ENCODE peak calls at places on chromosomes 6 and 20, in ten cellular contexts. F is tibial nerve, J is upper lobe of left lung, M is ovary, Z is A549, I is sigmoid colon, B is stomach, E is H1, O is suprapubic skin, G is esophagus muscularis mucosa. T is an unnamed sample.

GRCh38 chr6:138346302-138347195 is 31.2 kb upstream of the SMIM28 start:
- DNase-seq in O (no peak), G (no peak), F (no peak), E (no peak), Z (no peak), I (no peak), M (no peak), J (no peak), B (no peak), T (no peak)

GRCh38 chr6:114049367-114049966 is 78.5 kb upstream of the HDAC2 start:
- DNase-seq in J (no peak), M (no peak), Z (no peak), E (no peak), B (no peak), G (no peak), F (no peak), I (no peak), O (no peak), T (no peak)

GRCh38 chr6:107539409-107539808 is 49.5 kb downstream of the SOBP start:
- DNase-seq in Z (no peak), E (no peak), G (peak), F (no peak), O (no peak), M (no peak), B (no peak), I (no peak), J (no peak), T (no peak)

GRCh38 chr20:38222231-38222922 is 38.2 kb downstream of the KIAA1755 start:
- DNase-seq in J (peak), Z (peak), G (no peak), E (peak), M (no peak), I (peak), B (peak), O (no peak), F (peak), T (peak)

GRCh38 chr6:156599977-156600647 is 177.1 kb upstream of the ARID1B start:
- DNase-seq in F (no peak), M (no peak), J (no peak), G (peak), O (no peak), I (peak), E (no peak), Z (no peak), B (no peak), T (no peak)

GRCh38 chr20:39885975-39886649 is 802.9 kb downstream of the MAFB start:
- DNase-seq in I (peak), J (no peak), Z (no peak), O (peak), B (peak), E (peak), G (no peak), F (peak), M (peak), T (peak)

GRCh38 chr20:33793011-33793931 is 17.9 kb upstream of the CHMP4B start:
- DNase-seq in E (no peak), B (no peak), Z (no peak), O (no peak), I (peak), G (no peak), F (no peak), M (no peak), J (peak), T (no peak)

GRCh38 chr6:16450285-16450684 is 211.9 kb downstream of the GMPR start:
- DNase-seq in B (no peak), M (no peak), E (no peak), J (no peak), I (no peak), Z (no peak), F (no peak), G (no peak), O (no peak), T (no peak)

GRCh38 chr20:40814328-40814960 is 125.4 kb upstream of the MAFB start:
- DNase-seq in I (no peak), O (no peak), Z (no peak), J (peak), G (no peak), F (no peak), E (no peak), B (no peak), M (no peak), T (no peak)

GRCh38 chr6:14002176-14002947 is 77.6 kb downstream of the RNF182 start:
- DNase-seq in Z (no peak), F (no peak), G (no peak), M (no peak), J (peak), B (no peak), E (no peak), O (no peak), I (no peak), T (no peak)

GRCh38 chr20:57140416-57140965 is 126.0 kb downstream of the BMP7 start:
- DNase-seq in O (no peak), E (no peak), Z (no peak), G (no peak), I (no peak), J (no peak), F (no peak), B (no peak), M (no peak), T (no peak)

GRCh38 chr6:3258201-3258600 is 546 bp upstream of the PSMG4 start:
- DNase-seq in Z (no peak), E (no peak), M (no peak), G (no peak), F (no peak), J (no peak), B (no peak), O (no peak), I (no peak), T (no peak)

GRCh38 chr6:3260296-3260695 is 1.5 kb downstream of the PSMG4 start:
- DNase-seq in O (no peak), F (no peak), J (no peak), B (no peak), Z (no peak), G (no peak), E (no peak), I (no peak), M (no peak), T (no peak)

GRCh38 chr6:3260772-3261517 is 2.2 kb downstream of the PSMG4 start:
- DNase-seq in Z (no peak), I (no peak), E (no peak), F (no peak), J (no peak), G (no peak), B (no peak), M (no peak), O (no peak), T (no peak)

GRCh38 chr6:3259491-3259958 is 778 bp downstream of the PSMG4 start:
- DNase-seq in Z (peak), J (no peak), B (peak), G (no peak), E (no peak), I (no peak), O (no peak), M (no peak), F (no peak), T (peak)

DNA sequence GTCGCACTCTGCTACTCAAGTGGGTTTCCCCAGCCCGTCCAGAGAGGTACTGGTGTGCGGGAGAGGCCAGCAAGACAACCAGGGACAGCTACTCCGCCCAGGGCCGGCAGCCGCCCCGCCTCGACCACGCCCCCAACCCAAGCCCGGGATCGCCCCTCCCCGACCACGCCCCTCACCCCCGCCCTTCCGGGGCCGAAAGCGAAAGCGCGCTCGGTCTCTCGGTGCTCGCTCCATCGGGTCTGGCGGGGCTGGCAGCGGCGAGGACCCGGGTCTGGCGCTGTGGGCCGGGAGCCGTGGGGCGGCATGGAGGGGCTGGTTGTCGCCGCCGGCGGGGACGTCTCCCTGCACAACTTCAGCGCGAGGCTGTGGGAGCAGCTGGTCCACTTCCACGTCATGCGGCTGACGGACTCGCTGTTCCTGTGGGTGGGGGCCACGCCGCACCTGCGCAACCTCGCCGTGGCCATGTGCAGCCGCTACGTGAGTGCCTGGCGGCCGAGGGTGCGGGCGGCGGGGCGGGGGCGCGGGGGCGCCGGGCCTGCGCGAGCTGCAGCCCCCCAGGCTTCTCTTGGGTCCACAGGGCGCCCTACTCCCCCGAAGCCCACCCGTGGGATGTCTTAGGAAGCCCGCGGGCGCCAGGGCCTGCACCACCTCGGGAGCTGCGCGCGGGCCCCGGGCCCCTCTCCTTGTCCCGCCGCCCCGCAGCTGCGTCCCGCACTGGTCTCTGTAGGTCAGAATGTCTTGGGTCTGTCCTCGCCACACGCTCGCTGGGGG is at the start of gene PSMG4:
- DNase-seq in J (peak), E (peak), F (peak), B (peak), M (peak), G (peak), O (peak), I (peak), Z (peak), T (peak)
- TF ChIP-seq POLR2A in J (peak), E (peak), F (peak), B (no peak), M (peak), G (no peak), O (no peak), I (no peak), Z (peak), T (peak)

GRCh38 chr6:149032599-149033405 is 284.7 kb upstream of the TAB2 start:
- DNase-seq in I (no peak), M (peak), O (no peak), J (no peak), B (no peak), F (no peak), E (no peak), G (peak), Z (peak), T (no peak)
- TF ChIP-seq EP300 in I (no peak), M (no peak), O (no peak), J (no peak), B (no peak), F (no peak), E (no peak), G (no peak), Z (peak), T (no peak)

GRCh38 chr6:35729349-35729678 is 7.5 kb upstream of the ARMC12 start:
- DNase-seq in O (no peak), M (no peak), J (no peak), Z (no peak), B (no peak), F (no peak), E (no peak), I (no peak), G (no peak), T (no peak)

GRCh38 chr6:35729722-35730121 is 7.1 kb upstream of the ARMC12 start:
- DNase-seq in F (no peak), G (no peak), I (no peak), J (no peak), Z (no peak), M (no peak), E (no peak), B (no peak), O (no peak), T (peak)

GRCh38 chr6:35728663-35729348 is 8.0 kb upstream of the ARMC12 start:
- DNase-seq in B (peak), F (no peak), E (no peak), M (peak), G (no peak), Z (no peak), O (peak), I (peak), J (no peak), T (peak)

GRCh38 chr6:35727206-35727934 is 9.5 kb upstream of the ARMC12 start:
- DNase-seq in F (peak), Z (peak), M (peak), B (peak), E (peak), O (peak), I (peak), G (peak), J (no peak), T (peak)

DNA sequence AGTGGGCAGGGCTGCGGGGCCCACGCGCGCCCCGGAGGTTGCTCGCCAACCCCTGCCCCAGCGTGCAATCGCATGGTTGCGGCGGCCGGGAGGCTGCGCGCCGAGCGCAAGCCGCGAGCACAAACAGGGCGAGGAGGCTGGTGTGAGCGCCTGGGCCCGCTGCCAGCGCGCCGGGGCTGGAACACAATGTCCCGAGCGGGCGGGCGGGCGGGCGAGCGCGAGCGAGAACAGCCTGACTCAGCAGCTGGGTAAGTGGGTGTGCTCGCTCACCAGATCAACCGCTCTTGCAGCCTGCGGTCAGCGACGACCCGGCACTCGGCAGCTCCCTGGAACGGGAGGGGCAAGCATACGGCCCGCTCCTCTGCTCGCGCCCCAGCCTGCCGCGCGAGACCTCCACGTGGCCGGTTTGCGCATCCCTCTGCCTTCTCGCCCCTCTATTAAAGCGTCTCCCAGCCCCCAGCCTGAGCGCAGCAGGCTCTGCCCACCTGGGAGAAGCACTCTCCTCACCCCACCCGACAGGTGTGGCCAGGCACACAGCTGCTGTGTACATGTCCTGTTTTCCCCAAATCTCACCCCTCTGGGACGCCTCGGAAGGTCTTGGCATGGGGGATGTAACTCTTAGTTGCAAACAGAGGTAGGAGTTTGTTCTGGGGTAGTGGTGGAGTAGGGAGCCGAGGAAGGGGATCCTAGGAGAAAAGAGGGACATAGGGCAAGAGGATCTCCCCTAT is 8.7 kb upstream of the ARMC12 start:
- DNase-seq in O (peak), J (peak), E (peak), F (peak), I (peak), G (peak), B (peak), Z (peak), M (peak), T (peak)
- TF ChIP-seq CTCF in O (no peak), J (no peak), E (no peak), F (peak), I (no peak), G (peak), B (no peak), Z (no peak), M (no peak), T (no peak)

GRCh38 chr6:169445661-169446581 is 192.3 kb upstream of the THBS2 start:
- DNase-seq in J (no peak), F (no peak), B (peak), I (no peak), M (no peak), O (no peak), Z (no peak), E (no peak), G (no peak), T (peak)

GRCh38 chr6:169450097-169450496 is 196.5 kb upstream of the THBS2 start:
- DNase-seq in I (no peak), B (no peak), G (no peak), F (no peak), O (no peak), Z (no peak), J (no peak), E (no peak), M (no peak), T (no peak)

GRCh38 chr6:169451065-169451840 is 197.6 kb upstream of the THBS2 start:
- DNase-seq in G (no peak), I (no peak), B (no peak), M (no peak), O (no peak), F (no peak), J (no peak), Z (no peak), E (no peak), T (no peak)

GRCh38 chr6:169452117-169452868 is 198.6 kb upstream of the THBS2 start:
- DNase-seq in F (peak), O (peak), M (peak), B (peak), J (peak), E (no peak), I (peak), G (no peak), Z (no peak), T (peak)

GRCh38 chr6:169449221-169449620 is 195.6 kb upstream of the THBS2 start:
- DNase-seq in Z (no peak), M (no peak), I (no peak), O (no peak), J (no peak), F (no peak), G (no peak), B (no peak), E (no peak), T (no peak)
- TF ChIP-seq POLR2A in Z (no peak), M (no peak), I (no peak), O (no peak), J (no peak), F (no peak), G (no peak), B (no peak), E (no peak), T (no peak)

T was measured in transverse colon.